ENCODE peak calls at places on chromosome X, in seven cellular contexts. E, A, M, G, T, V and O are unnamed samples.

GRCh38 chrX:9234315-9234714 is 200.4 kb upstream of the FAM9B start:
- DNase-seq in E (no peak), A (no peak), M (no peak), G (no peak), T (no peak), V (no peak), O (no peak)

GRCh38 chrX:23634181-23634580 is 33.1 kb upstream of the PRDX4 start:
- DNase-seq in E (no peak), A (no peak), M (peak; percentile 21), G (no peak), T (no peak), V (peak; percentile 6), O (no peak)

GRCh38 chrX:53300157-53300556 is 18.8 kb upstream of the IQSEC2 start:
- DNase-seq in E (no peak), A (peak; percentile 4), M (no peak), G (no peak), T (no peak), V (no peak), O (no peak)

GRCh38 chrX:101078716-101079115 is at the start of gene TMEM35A:
- DNase-seq in E (no peak), A (no peak), M (peak; percentile 54), G (peak; percentile 26), T (no peak), V (peak; percentile 49), O (no peak)

GRCh38 chrX:133723930-133724329 is 261.5 kb downstream of the GPC3 start:
- DNase-seq in E (no peak), A (no peak), M (no peak), G (peak; percentile 38), T (no peak), V (no peak), O (no peak)

GRCh38 chrX:11259437-11259836 is 33.8 kb upstream of the AMELX start:
- DNase-seq in E (no peak), A (no peak), M (no peak), G (no peak), T (no peak), V (no peak), O (no peak)

GRCh38 chrX:73913580-73913979 is 350.6 kb downstream of the CHIC1 start:
- DNase-seq in E (no peak), A (no peak), M (no peak), G (no peak), T (no peak), V (no peak), O (no peak)

GRCh38 chrX:10938371-10938982 is 172.7 kb upstream of the HCCS start:
- DNase-seq in E (no peak), A (no peak), M (no peak), G (no peak), T (no peak), V (peak; percentile 12), O (no peak)

GRCh38 chrX:10395179-10395578 is 225.2 kb downstream of the MID1 start:
- DNase-seq in E (no peak), A (no peak), M (no peak), G (no peak), T (no peak), V (no peak), O (no peak)

GRCh38 chrX:22203186-22203585 is 69.5 kb upstream of the CBLL2 start:
- DNase-seq in E (no peak), A (no peak), M (no peak), G (no peak), T (no peak), V (no peak), O (no peak)

GRCh38 chrX:124619710-124620109 is 273.3 kb downstream of the SH2D1A start:
- DNase-seq in E (no peak), A (no peak), M (no peak), G (no peak), T (no peak), V (no peak), O (no peak)

GRCh38 chrX:37816766-37817165 is 30.6 kb downstream of the DYNLT3 start:
- DNase-seq in E (no peak), A (no peak), M (no peak), G (no peak), T (no peak), V (no peak), O (no peak)

GRCh38 chrX:154648931-154649863 is 4.2 kb downstream of the CTAG2 start:
- DNase-seq in E (no peak), A (no peak), M (no peak), G (peak; percentile 1), T (no peak), V (no peak), O (no peak)

GRCh38 chrX:141952603-141953002 is 48.9 kb downstream of the MAGEC1 start:
- DNase-seq in E (no peak), A (no peak), M (no peak), G (no peak), T (no peak), V (no peak), O (no peak)

GRCh38 chrX:10633722-10634121 is 13.3 kb upstream of the MID1 start:
- DNase-seq in E (no peak), A (no peak), M (no peak), G (peak; percentile 54), T (no peak), V (peak; percentile 93), O (no peak)

GRCh38 chrX:105480646-105481310 is 260.3 kb upstream of the TEX13A start:
- DNase-seq in E (no peak), A (no peak), M (no peak), G (no peak), T (no peak), V (no peak), O (no peak)

GRCh38 chrX:44035576-44035975 is 62.4 kb upstream of the NDP start:
- DNase-seq in E (no peak), A (no peak), M (no peak), G (no peak), T (no peak), V (no peak), O (no peak)

GRCh38 chrX:154490021-154490413 is 412 bp downstream of the SLC10A3 start:
- DNase-seq in E (peak; percentile 73), A (peak; percentile 64), M (peak; percentile 43), G (peak; percentile 45), T (no peak), V (peak; percentile 64), O (peak; percentile 62)

GRCh38 chrX:130125090-130125489 is 14.8 kb upstream of the ELF4 start:
- DNase-seq in E (no peak), A (no peak), M (peak; percentile 71), G (peak; percentile 51), T (no peak), V (peak; percentile 40), O (no peak)

GRCh38 chrX:118973389-118974087 is 880 bp upstream of the LONRF3 start:
- DNase-seq in E (peak; percentile 62), A (no peak), M (peak; percentile 20), G (no peak), T (no peak), V (no peak), O (no peak)

GRCh38 chrX:20718592-20718991 is 451.9 kb upstream of the RPS6KA3 start:
- DNase-seq in E (no peak), A (no peak), M (no peak), G (no peak), T (peak; percentile 11), V (no peak), O (no peak)

GRCh38 chrX:78452356-78452755 is 124.9 kb upstream of the CYSLTR1 start:
- DNase-seq in E (no peak), A (no peak), M (no peak), G (no peak), T (no peak), V (no peak), O (no peak)

GRCh38 chrX:1521459-1521956 is 15.5 kb downstream of the P2RY8 start:
- DNase-seq in E (peak; percentile 32), A (peak; percentile 91), M (no peak), G (no peak), T (no peak), V (no peak), O (peak; percentile 71)

GRCh38 chrX:9654928-9655327 is 110.7 kb downstream of the GPR143 start:
- DNase-seq in E (no peak), A (no peak), M (no peak), G (no peak), T (no peak), V (no peak), O (no peak)

DNA sequence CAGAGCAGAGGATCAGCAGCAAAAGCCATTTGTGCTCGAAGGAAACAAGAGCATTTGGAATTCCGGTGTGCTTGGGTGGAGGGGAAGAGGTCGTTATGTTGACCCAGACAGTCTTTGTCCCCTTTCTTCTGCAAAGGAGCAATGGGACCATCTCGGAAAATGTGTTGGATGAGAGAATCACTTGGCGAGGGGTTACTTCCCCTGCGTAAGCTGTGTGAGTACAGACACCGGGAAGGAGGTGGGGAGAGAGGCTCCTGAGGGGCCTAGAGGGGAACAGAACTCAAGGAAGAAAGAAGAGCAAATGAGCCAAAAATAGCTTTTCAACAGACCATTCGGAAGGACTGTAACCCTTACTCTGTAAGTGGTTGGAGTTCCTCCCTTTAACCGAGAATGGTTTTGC is 24.5 kb downstream of the TSC22D3 start:
- DNase-seq in E (no peak), A (no peak), M (no peak), G (no peak), T (no peak), V (no peak), O (no peak)
- H3K27ac ChIP-seq in E (no peak overlapping the region), A (no peak overlapping the region), M (no peak overlapping the region), G (no peak overlapping the region), T (no peak overlapping the region), V (no peak overlapping the region), O (no peak overlapping the region)

DNA sequence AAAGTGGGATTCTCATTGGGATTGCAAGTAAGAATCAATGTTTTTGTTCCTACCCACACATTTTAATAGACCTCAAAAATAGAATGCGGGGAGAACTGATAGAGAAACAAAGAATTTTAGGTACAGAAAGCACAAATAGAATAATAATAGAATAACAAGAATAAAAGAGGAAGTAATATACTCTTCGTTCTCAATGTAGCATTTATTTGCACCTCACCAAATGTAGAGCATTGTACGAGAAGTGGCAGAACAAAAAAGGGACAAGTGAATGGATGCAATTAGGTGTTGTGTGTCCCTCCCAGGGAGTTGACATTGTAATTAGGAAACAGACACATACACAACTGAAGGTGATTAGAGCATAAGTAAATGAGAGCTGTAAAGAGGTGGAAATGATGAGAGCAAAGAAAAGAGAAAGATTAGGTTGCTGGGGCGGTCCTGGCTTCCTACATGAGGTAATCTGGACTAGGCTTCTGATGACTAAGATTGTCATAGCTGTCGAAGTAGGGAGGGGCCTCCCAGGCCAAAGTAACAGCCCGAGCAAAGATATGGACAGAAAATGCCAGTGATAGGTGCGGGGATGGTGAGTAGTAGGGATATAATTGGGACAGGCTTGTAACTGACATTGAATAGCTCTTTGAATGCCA is 10.4 kb downstream of the RAB9A start:
- DNase-seq in E (no peak), A (peak; percentile 72), M (no peak), G (peak; percentile 50), T (no peak), V (peak; percentile 15), O (no peak)
- H3K4me3 ChIP-seq in E (no peak overlapping the region), A (no peak overlapping the region), M (no peak overlapping the region), G (no peak overlapping the region), T (no peak overlapping the region), V (no peak overlapping the region), O (no peak overlapping the region)

DNA sequence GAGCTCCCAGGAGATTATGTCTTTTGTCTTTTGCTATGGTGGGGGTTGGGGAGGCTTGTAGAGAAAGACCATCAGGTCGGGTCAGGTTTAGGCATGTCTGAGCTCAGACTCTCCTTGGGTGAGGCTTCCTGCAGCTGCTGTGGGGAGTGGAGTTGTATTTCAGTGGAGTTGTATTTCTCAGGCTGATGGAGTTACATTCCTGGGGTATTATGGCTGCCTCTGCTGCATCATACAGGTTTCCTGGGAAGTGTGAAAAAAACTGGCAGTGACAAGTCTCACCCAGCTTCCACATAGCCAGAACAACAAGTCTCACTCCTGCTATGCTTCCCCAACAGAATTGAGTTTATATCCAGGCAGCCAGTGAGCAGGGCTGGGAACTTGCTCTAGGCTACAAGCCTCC is 119.3 kb downstream of the VSIG4 start:
- DNase-seq in E (no peak), A (no peak), M (no peak), G (no peak), T (no peak), V (no peak), O (no peak)
- H3K27ac ChIP-seq in E (no peak overlapping the region), A (no peak overlapping the region), M (no peak overlapping the region), G (no peak overlapping the region), T (no peak overlapping the region), V (no peak overlapping the region), O (no peak overlapping the region)

GRCh38 chrX:83501003-83501402 is 7.1 kb upstream of the POU3F4 start:
- DNase-seq in E (no peak), A (no peak), M (no peak), G (no peak), T (no peak), V (no peak), O (no peak)
- H3K4me3 ChIP-seq in E (no peak overlapping the region), A (no peak overlapping the region), M (no peak overlapping the region), G (no peak overlapping the region), T (no peak overlapping the region), V (no peak overlapping the region), O (no peak overlapping the region)